ENCODE peak calls at places on chromosome 13, in nine cellular contexts. C is stimulated activated CD4-positive, alpha-beta T cell treated with anti-CD3 and anti-CD28 coated beads, Interleukin-4, amount 100 ng/mL, for 48 hours; M is LHCN-M2; I is dorsolateral prefrontal cortex; S is neural crest cell; N is mammary epithelial cell; A is stimulated activated CD8-positive, alpha-beta memory T cell treated with anti-CD3 and anti-CD28 coated beads, Interleukin-12 subunit alpha, Interleukin-12 subunit beta, amount 100 ng/mL, for 4 hours; J is DMS 273 treated with DMSO at 0.1 percent for 48 hours; U is prostate gland. O is an unnamed sample.

GRCh38 chr13:43787998-43788397 is 1.2 kb upstream of the ENOX1 start:
- DNase-seq in C (no peak), M (peak; percentile 60), I (peak; percentile 38), S (peak; percentile 40), N (no peak), A (no peak), J (peak; percentile 46), U (no peak), O (no peak)

GRCh38 chr13:102597029-102598015 is 536 bp downstream of the TPP2 start:
- DNase-seq in C (no peak), M (peak; percentile 22), I (no peak), S (peak; percentile 17), N (peak; percentile 18), A (peak; percentile 3), J (no peak), U (no peak), O (no peak)

GRCh38 chr13:74040200-74040599 is 94.0 kb downstream of the KLF12 start:
- DNase-seq in C (peak; percentile 12), M (peak; percentile 34), I (no peak), S (peak; percentile 52), N (no peak), A (no peak), J (peak; percentile 5), U (no peak), O (peak; percentile 26)

GRCh38 chr13:71645467-71645866 is 221.5 kb downstream of the DACH1 start:
- DNase-seq in C (no peak), M (no peak), I (no peak), S (no peak), N (no peak), A (no peak), J (no peak), U (no peak), O (no peak)

GRCh38 chr13:68110178-68110768 is 880.1 kb upstream of the PCDH9 start:
- DNase-seq in C (no peak), M (no peak), I (no peak), S (no peak), N (no peak), A (no peak), J (no peak), U (no peak), O (no peak)

GRCh38 chr13:106919093-106919492 is 351.2 kb upstream of the ARGLU1 start:
- DNase-seq in C (no peak), M (no peak), I (no peak), S (no peak), N (no peak), A (no peak), J (no peak), U (no peak), O (no peak)

GRCh38 chr13:35554972-35555623 is 78.6 kb upstream of the MAB21L1 start:
- DNase-seq in C (no peak), M (no peak), I (no peak), S (no peak), N (no peak), A (no peak), J (no peak), U (no peak), O (no peak)

GRCh38 chr13:33017410-33017929 is 1.2 kb downstream of the KL start:
- DNase-seq in C (peak; percentile 27), M (no peak), I (no peak), S (peak; percentile 18), N (peak; percentile 31), A (no peak), J (no peak), U (no peak), O (no peak)

GRCh38 chr13:68304287-68304893 is 1074.3 kb upstream of the PCDH9 start:
- DNase-seq in C (no peak), M (peak; percentile 16), I (no peak), S (no peak), N (peak; percentile 9), A (no peak), J (no peak), U (no peak), O (peak; percentile 37)

GRCh38 chr13:107680115-107680514 is 535.2 kb downstream of the LIG4 start:
- DNase-seq in C (no peak), M (no peak), I (no peak), S (no peak), N (no peak), A (no peak), J (no peak), U (no peak), O (no peak)

GRCh38 chr13:49113526-49114286 is 106.4 kb upstream of the MLNR start:
- DNase-seq in C (no peak), M (peak; percentile 67), I (no peak), S (no peak), N (peak; percentile 29), A (no peak), J (no peak), U (no peak), O (peak; percentile 55)

GRCh38 chr13:33032037-33032625 is 15.9 kb downstream of the KL start:
- DNase-seq in C (no peak), M (peak; percentile 27), I (no peak), S (no peak), N (no peak), A (no peak), J (no peak), U (no peak), O (no peak)

GRCh38 chr13:30832845-30833332 is 73.2 kb upstream of the MEDAG start:
- DNase-seq in C (peak; percentile 46), M (no peak), I (peak; percentile 30), S (no peak), N (peak; percentile 93), A (no peak), J (no peak), U (peak; percentile 95), O (peak; percentile 77)

GRCh38 chr13:40388617-40389016 is 277.8 kb downstream of the FOXO1 start:
- DNase-seq in C (peak; percentile 71), M (no peak), I (no peak), S (no peak), N (no peak), A (peak; percentile 61), J (no peak), U (no peak), O (no peak)

GRCh38 chr13:51803018-51803417 is 945 bp downstream of the DHRS12 start:
- DNase-seq in C (no peak), M (no peak), I (no peak), S (no peak), N (no peak), A (no peak), J (no peak), U (no peak), O (no peak)

GRCh38 chr13:85728831-85729230 is 70.4 kb downstream of the SLITRK6 start:
- DNase-seq in C (no peak), M (no peak), I (no peak), S (no peak), N (no peak), A (no peak), J (no peak), U (no peak), O (no peak)

GRCh38 chr13:20550799-20551198 is 16.2 kb upstream of the IFT88 start:
- DNase-seq in C (no peak), M (peak; percentile 24), I (no peak), S (no peak), N (no peak), A (no peak), J (no peak), U (no peak), O (no peak)

GRCh38 chr13:78657699-78658629 is 991 bp downstream of the OBI1 start:
- DNase-seq in C (no peak), M (peak; percentile 3), I (no peak), S (no peak), N (peak; percentile 0), A (no peak), J (no peak), U (no peak), O (peak; percentile 36)

GRCh38 chr13:112711528-112712265 is 21.9 kb downstream of the ATP11A start:
- DNase-seq in C (no peak), M (peak; percentile 93), I (peak; percentile 64), S (peak; percentile 31), N (peak; percentile 89), A (no peak), J (peak; percentile 68), U (no peak), O (peak; percentile 99)

GRCh38 chr13:105047676-105048295 is 1487.7 kb downstream of the EFNB2 start:
- DNase-seq in C (no peak), M (no peak), I (no peak), S (no peak), N (no peak), A (no peak), J (no peak), U (no peak), O (no peak)

GRCh38 chr13:111421216-111421615 is 100.8 kb downstream of the TEX29 start:
- DNase-seq in C (no peak), M (no peak), I (no peak), S (no peak), N (no peak), A (no peak), J (no peak), U (no peak), O (no peak)

GRCh38 chr13:62294210-62294609 is 878.6 kb upstream of the PCDH20 start:
- DNase-seq in C (no peak), M (no peak), I (no peak), S (no peak), N (no peak), A (no peak), J (no peak), U (no peak), O (peak; percentile 1)

GRCh38 chr13:88764103-88764502 is 1092.9 kb downstream of the SLITRK5 start:
- DNase-seq in C (no peak), M (no peak), I (no peak), S (no peak), N (no peak), A (no peak), J (no peak), U (no peak), O (no peak)

GRCh38 chr13:66618702-66619101 is 611.4 kb downstream of the PCDH9 start:
- DNase-seq in C (no peak), M (peak; percentile 52), I (no peak), S (no peak), N (peak; percentile 14), A (no peak), J (no peak), U (no peak), O (peak; percentile 38)

GRCh38 chr13:113209880-113210421 is 538 bp downstream of the CUL4A start:
- DNase-seq in C (peak; percentile 60), M (peak; percentile 58), I (peak; percentile 18), S (peak; percentile 40), N (peak; percentile 74), A (peak; percentile 57), J (no peak), U (peak; percentile 39), O (peak; percentile 55)

GRCh38 chr13:40476175-40476958 is 190.1 kb downstream of the FOXO1 start:
- DNase-seq in C (no peak), M (peak; percentile 80), I (no peak), S (no peak), N (no peak), A (no peak), J (no peak), U (no peak), O (no peak)

GRCh38 chr13:97030705-97031452 is 36.6 kb upstream of the OXGR1 start:
- DNase-seq in C (no peak), M (peak; percentile 38), I (no peak), S (no peak), N (peak; percentile 30), A (no peak), J (no peak), U (no peak), O (peak; percentile 25)

GRCh38 chr13:94395889-94396288 is 83.6 kb downstream of the DCT start:
- DNase-seq in C (no peak), M (no peak), I (no peak), S (no peak), N (no peak), A (no peak), J (no peak), U (no peak), O (no peak)

GRCh38 chr13:59771272-59771671 is 392.5 kb downstream of the DIAPH3 start:
- DNase-seq in C (no peak), M (peak; percentile 19), I (no peak), S (no peak), N (no peak), A (no peak), J (no peak), U (no peak), O (peak; percentile 8)